ENCODE peak calls at places on chromosomes 12 and 14, in four cellular contexts. One of them, this sample, is unnamed.

GRCh38 chr12:66321433-66321832 is 19.1 kb downstream of the HELB start:
- DNase-seq in GM13977: no peak
- DNase-seq in NCI-H1436: no peak
- DNase-seq in stimulated activated CD4-positive, alpha-beta T cell treated with anti-CD3 and anti-CD28 coated beads, Interleukin-4, amount 100 ng/mL, for 48 hours: no peak
- DNase-seq in this sample: no peak

GRCh38 chr12:109124878-109125648 is 8.7 kb downstream of the ACACB start:
- DNase-seq in GM13977: no peak
- DNase-seq in stimulated activated CD4-positive, alpha-beta T cell treated with anti-CD3 and anti-CD28 coated beads, Interleukin-4, amount 100 ng/mL, for 48 hours: no peak
- DNase-seq in NCI-H1436: no peak
- DNase-seq in this sample: no peak

GRCh38 chr12:27779416-27779815 is 617 bp upstream of the KLHL42 start:
- DNase-seq in NCI-H1436: no peak
- DNase-seq in stimulated activated CD4-positive, alpha-beta T cell treated with anti-CD3 and anti-CD28 coated beads, Interleukin-4, amount 100 ng/mL, for 48 hours: no peak
- DNase-seq in GM13977: peak
- DNase-seq in this sample: no peak

GRCh38 chr12:70306676-70307075 is 59.4 kb upstream of the KCNMB4 start:
- DNase-seq in GM13977: no peak
- DNase-seq in NCI-H1436: no peak
- DNase-seq in stimulated activated CD4-positive, alpha-beta T cell treated with anti-CD3 and anti-CD28 coated beads, Interleukin-4, amount 100 ng/mL, for 48 hours: no peak
- DNase-seq in this sample: no peak

GRCh38 chr14:101365329-101366158 is 195.8 kb upstream of the DIO3 start:
- DNase-seq in stimulated activated CD4-positive, alpha-beta T cell treated with anti-CD3 and anti-CD28 coated beads, Interleukin-4, amount 100 ng/mL, for 48 hours: no peak
- DNase-seq in NCI-H1436: no peak
- DNase-seq in GM13977: no peak
- DNase-seq in this sample: no peak

GRCh38 chr12:108324678-108325358 is 14.3 kb downstream of the CMKLR1 start:
- DNase-seq in GM13977: no peak
- DNase-seq in stimulated activated CD4-positive, alpha-beta T cell treated with anti-CD3 and anti-CD28 coated beads, Interleukin-4, amount 100 ng/mL, for 48 hours: no peak
- DNase-seq in NCI-H1436: no peak
- DNase-seq in this sample: peak

GRCh38 chr12:3795096-3795799 is 42.3 kb upstream of the CRACR2A start:
- DNase-seq in GM13977: no peak
- DNase-seq in stimulated activated CD4-positive, alpha-beta T cell treated with anti-CD3 and anti-CD28 coated beads, Interleukin-4, amount 100 ng/mL, for 48 hours: no peak
- DNase-seq in NCI-H1436: peak
- DNase-seq in this sample: no peak

GRCh38 chr14:65551019-65551643 is 138.6 kb downstream of the FUT8 start:
- DNase-seq in stimulated activated CD4-positive, alpha-beta T cell treated with anti-CD3 and anti-CD28 coated beads, Interleukin-4, amount 100 ng/mL, for 48 hours: no peak
- DNase-seq in NCI-H1436: no peak
- DNase-seq in GM13977: no peak
- DNase-seq in this sample: no peak

GRCh38 chr12:120290541-120291312 is 976 bp downstream of the RNU4-2 start:
- DNase-seq in GM13977: no peak
- DNase-seq in NCI-H1436: no peak
- DNase-seq in stimulated activated CD4-positive, alpha-beta T cell treated with anti-CD3 and anti-CD28 coated beads, Interleukin-4, amount 100 ng/mL, for 48 hours: peak
- DNase-seq in this sample: no peak

GRCh38 chr14:78747809-78748208 is 577.6 kb downstream of the NRXN3 start:
- DNase-seq in stimulated activated CD4-positive, alpha-beta T cell treated with anti-CD3 and anti-CD28 coated beads, Interleukin-4, amount 100 ng/mL, for 48 hours: no peak
- DNase-seq in GM13977: no peak
- DNase-seq in NCI-H1436: no peak
- DNase-seq in this sample: no peak

GRCh38 chr14:101843665-101844064 is 82.2 kb downstream of the PPP2R5C start:
- DNase-seq in NCI-H1436: no peak
- DNase-seq in GM13977: peak
- DNase-seq in stimulated activated CD4-positive, alpha-beta T cell treated with anti-CD3 and anti-CD28 coated beads, Interleukin-4, amount 100 ng/mL, for 48 hours: no peak
- DNase-seq in this sample: no peak

GRCh38 chr14:68140111-68140741 is 320.6 kb downstream of the RAD51B start:
- DNase-seq in stimulated activated CD4-positive, alpha-beta T cell treated with anti-CD3 and anti-CD28 coated beads, Interleukin-4, amount 100 ng/mL, for 48 hours: no peak
- DNase-seq in GM13977: no peak
- DNase-seq in NCI-H1436: no peak
- DNase-seq in this sample: no peak

GRCh38 chr12:54475542-54475941 is 2.1 kb upstream of the GTSF1 start:
- DNase-seq in NCI-H1436: no peak
- DNase-seq in GM13977: no peak
- DNase-seq in stimulated activated CD4-positive, alpha-beta T cell treated with anti-CD3 and anti-CD28 coated beads, Interleukin-4, amount 100 ng/mL, for 48 hours: no peak
- DNase-seq in this sample: no peak

GRCh38 chr12:121133838-121134237 is 1.2 kb downstream of the P2RX7 start:
- DNase-seq in GM13977: no peak
- DNase-seq in NCI-H1436: no peak
- DNase-seq in stimulated activated CD4-positive, alpha-beta T cell treated with anti-CD3 and anti-CD28 coated beads, Interleukin-4, amount 100 ng/mL, for 48 hours: no peak
- DNase-seq in this sample: no peak

GRCh38 chr14:30355431-30355913 is 203.5 kb upstream of the G2E3 start:
- DNase-seq in stimulated activated CD4-positive, alpha-beta T cell treated with anti-CD3 and anti-CD28 coated beads, Interleukin-4, amount 100 ng/mL, for 48 hours: no peak
- DNase-seq in NCI-H1436: peak
- DNase-seq in GM13977: peak
- DNase-seq in this sample: no peak

GRCh38 chr14:28831126-28831525 is 64.5 kb downstream of the FOXG1 start:
- DNase-seq in GM13977: peak
- DNase-seq in NCI-H1436: no peak
- DNase-seq in stimulated activated CD4-positive, alpha-beta T cell treated with anti-CD3 and anti-CD28 coated beads, Interleukin-4, amount 100 ng/mL, for 48 hours: no peak
- DNase-seq in this sample: no peak

GRCh38 chr14:35279369-35279768 is 12.8 kb upstream of the PSMA6 start:
- DNase-seq in GM13977: no peak
- DNase-seq in NCI-H1436: no peak
- DNase-seq in stimulated activated CD4-positive, alpha-beta T cell treated with anti-CD3 and anti-CD28 coated beads, Interleukin-4, amount 100 ng/mL, for 48 hours: no peak
- DNase-seq in this sample: no peak

GRCh38 chr14:104743461-104744380 is 9.2 kb upstream of the SIVA1 start:
- DNase-seq in stimulated activated CD4-positive, alpha-beta T cell treated with anti-CD3 and anti-CD28 coated beads, Interleukin-4, amount 100 ng/mL, for 48 hours: no peak
- DNase-seq in NCI-H1436: no peak
- DNase-seq in GM13977: no peak
- DNase-seq in this sample: no peak